ENCODE peak calls at places on chromosomes 4 and X, in five cellular contexts. X is activated CD8-positive, alpha-beta memory T cell treated with anti-CD3 and anti-CD28 coated beads for 48 hours; M is M059J; E is iris pigment epithelial cell; A is NCI-H524. N is an unnamed sample.

GRCh38 chrX:69232945-69233344 is 67.7 kb upstream of the PJA1 start:
- DNase-seq in A (peak; percentile 92), X (no peak), E (no peak), M (no peak), N (no peak)

GRCh38 chr4:184695178-184695896 is 38.6 kb downstream of the CENPU start:
- DNase-seq in E (no peak), X (no peak), M (no peak), A (no peak), N (no peak)

GRCh38 chr4:158722291-158722916 is 792 bp downstream of the PPID start:
- DNase-seq in M (peak; percentile 29), A (peak; percentile 5), E (peak; percentile 54), X (no peak), N (no peak)

GRCh38 chr4:1323635-1324442 is 23.2 kb upstream of the UVSSA start:
- DNase-seq in M (peak; percentile 93), A (no peak), X (no peak), E (peak; percentile 98), N (no peak)

GRCh38 chr4:106583567-106583966 is 215.0 kb upstream of the GIMD1 start:
- DNase-seq in M (peak; percentile 91), A (no peak), E (peak; percentile 98), X (no peak), N (no peak)

GRCh38 chr4:17866790-17867189 is 56.0 kb downstream of the NCAPG start:
- DNase-seq in X (no peak), A (no peak), M (no peak), E (no peak), N (no peak)

GRCh38 chr4:57342406-57342805 is 232.2 kb upstream of the IGFBP7 start:
- DNase-seq in M (peak; percentile 51), X (no peak), A (no peak), E (peak; percentile 14), N (no peak)

GRCh38 chr4:100093091-100093866 is 97.0 kb downstream of the DDIT4L start:
- DNase-seq in M (peak; percentile 85), E (peak; percentile 90), X (peak; percentile 26), A (peak; percentile 82), N (peak; percentile 78)

GRCh38 chr4:14719053-14719452 is 283.2 kb upstream of the CPEB2 start:
- DNase-seq in M (peak; percentile 72), X (no peak), A (no peak), E (peak; percentile 70), N (no peak)

GRCh38 chr4:13821522-13821921 is 194.0 kb upstream of the BOD1L1 start:
- DNase-seq in A (peak; percentile 15), M (peak; percentile 8), X (no peak), E (no peak), N (no peak)

GRCh38 chr4:20248155-20248558 is 3.5 kb upstream of the SLIT2 start:
- DNase-seq in M (peak; percentile 71), A (peak; percentile 85), X (no peak), E (peak; percentile 82), N (peak; percentile 31)

GRCh38 chr4:13176603-13177190 is 307.4 kb downstream of the RAB28 start:
- DNase-seq in M (no peak), A (no peak), X (no peak), E (no peak), N (no peak)

GRCh38 chrX:151981129-151981528 is 6.7 kb upstream of the GABRE start:
- DNase-seq in A (no peak), X (no peak), E (peak; percentile 64), M (peak; percentile 87), N (no peak)

GRCh38 chr4:131427000-131427399 is 1722.1 kb upstream of the PCDH10 start:
- DNase-seq in X (no peak), M (no peak), A (no peak), E (peak; percentile 2), N (no peak)

GRCh38 chr4:110357521-110357920 is 118.4 kb upstream of the ENPEP start:
- DNase-seq in M (no peak), E (no peak), X (no peak), A (no peak), N (no peak)

GRCh38 chr4:38574559-38575333 is 89.3 kb upstream of the KLF3 start:
- DNase-seq in M (no peak), A (peak; percentile 96), E (no peak), X (no peak), N (no peak)

GRCh38 chr4:107603430-107603829 is 116.6 kb downstream of the PAPSS1 start:
- DNase-seq in M (peak; percentile 78), E (peak; percentile 79), A (no peak), X (no peak), N (no peak)

GRCh38 chrX:33307954-33308353 is 96.6 kb upstream of the DMD start:
- DNase-seq in E (peak; percentile 42), A (no peak), X (no peak), M (no peak), N (no peak)

GRCh38 chrX:38327007-38327774 is at the start of gene RPGR:
- DNase-seq in X (peak; percentile 54), A (peak; percentile 93), E (peak; percentile 93), M (peak; percentile 93), N (peak; percentile 89)

GRCh38 chr4:40908297-40908696 is 158.5 kb downstream of the NSUN7 start:
- DNase-seq in X (no peak), A (no peak), M (no peak), E (no peak), N (no peak)

GRCh38 chrX:103540145-103540544 is 20.9 kb upstream of the RAB40A start:
- DNase-seq in X (no peak), M (peak; percentile 65), E (peak; percentile 57), A (no peak), N (no peak)

GRCh38 chrX:130216312-130216711 is 44.5 kb downstream of the RAB33A start:
- DNase-seq in A (no peak), M (peak; percentile 12), X (no peak), E (peak; percentile 10), N (no peak)

GRCh38 chr4:86036729-86037128 is 323.1 kb downstream of the MAPK10 start:
- DNase-seq in E (peak; percentile 87), X (no peak), A (no peak), M (peak; percentile 63), N (no peak)

GRCh38 chr4:85865256-85865655 is 390.3 kb downstream of the ARHGAP24 start:
- DNase-seq in E (no peak), M (no peak), X (no peak), A (no peak), N (no peak)

GRCh38 chr4:134298313-134298712 is 96.7 kb upstream of the PABPC4L start:
- DNase-seq in A (no peak), M (no peak), E (no peak), X (no peak), N (no peak)